ENCODE peak calls at places on chromosomes 2 and 18, in four cellular contexts. L, X, O and M are unnamed samples.

GRCh38 chr2:207162319-207162718 is 3.4 kb downstream of the KLF7 start:
- DNase-seq in L (no peak), X (peak), O (no peak), M (no peak)

GRCh38 chr2:201415149-201415548 is 36.1 kb downstream of the TRAK2 start:
- DNase-seq in L (no peak), X (no peak), O (no peak), M (no peak)

GRCh38 chr2:101064868-101065549 is 62.9 kb downstream of the RPL31 start:
- DNase-seq in L (no peak), X (peak), O (no peak), M (no peak)

GRCh38 chr2:100757621-100758394 is 62.1 kb upstream of the NPAS2 start:
- DNase-seq in L (no peak), X (peak), O (no peak), M (no peak)

GRCh38 chr18:72530622-72531021 is 13.5 kb downstream of the CBLN2 start:
- DNase-seq in L (no peak), X (peak), O (no peak), M (no peak)

GRCh38 chr18:37289423-37289822 is 276.2 kb downstream of the CELF4 start:
- DNase-seq in L (peak), X (no peak), O (no peak), M (peak)

GRCh38 chr2:11998218-11998617 is 251.8 kb downstream of the LPIN1 start:
- DNase-seq in L (no peak), X (peak), O (no peak), M (no peak)

GRCh38 chr2:53130441-53130943 is 637.1 kb upstream of the CHAC2 start:
- DNase-seq in L (no peak), X (peak), O (no peak), M (no peak)

GRCh38 chr2:120612931-120613330 is 122.7 kb upstream of the GLI2 start:
- DNase-seq in L (no peak), X (no peak), O (no peak), M (no peak)

GRCh38 chr2:112626604-112627059 is 19.1 kb upstream of the SLC20A1 start:
- DNase-seq in L (peak), X (peak), O (peak), M (peak)

GRCh38 chr2:71608441-71608840 is 155.1 kb downstream of the DYSF start:
- DNase-seq in L (peak), X (no peak), O (no peak), M (no peak)

GRCh38 chr2:33672389-33672788 is 73.3 kb upstream of the FAM98A start:
- DNase-seq in L (no peak), X (no peak), O (no peak), M (no peak)

GRCh38 chr2:223560704-223561435 is 41.3 kb downstream of the SCG2 start:
- DNase-seq in L (no peak), X (peak), O (no peak), M (no peak)

GRCh38 chr2:129870646-129871335 is 108.7 kb upstream of the RAB6C start:
- DNase-seq in L (no peak), X (no peak), O (no peak), M (no peak)

GRCh38 chr2:23803965-23804542 is 122.9 kb downstream of the ATAD2B start:
- DNase-seq in L (peak), X (peak), O (peak), M (peak)

GRCh38 chr2:78355967-78356366 is 669.5 kb upstream of the REG3G start:
- DNase-seq in L (no peak), X (no peak), O (no peak), M (no peak)

GRCh38 chr2:78351208-78351607 is 674.3 kb upstream of the REG3G start:
- DNase-seq in L (no peak), X (no peak), O (no peak), M (no peak)
- TF ChIP-seq CTCF in L (no peak), X (no peak), O (no peak), M (peak)

GRCh38 chr2:109649736-109650695 is 35.9 kb downstream of the SOWAHC start:
- DNase-seq in L (no peak), X (no peak), O (no peak), M (no peak)

GRCh38 chr2:109654316-109655050 is 40.3 kb downstream of the SOWAHC start:
- DNase-seq in L (no peak), X (no peak), O (no peak), M (no peak)

GRCh38 chr2:109660046-109660860 is 46.1 kb downstream of the SOWAHC start:
- DNase-seq in L (no peak), X (no peak), O (no peak), M (no peak)

GRCh38 chr2:109659356-109660045 is 45.3 kb downstream of the SOWAHC start:
- DNase-seq in L (no peak), X (no peak), O (no peak), M (no peak)

GRCh38 chr2:109655287-109655686 is 41.1 kb downstream of the SOWAHC start:
- DNase-seq in L (no peak), X (no peak), O (no peak), M (no peak)
- TF ChIP-seq CTCF in L (no peak), X (no peak), O (no peak), M (no peak)

DNA sequence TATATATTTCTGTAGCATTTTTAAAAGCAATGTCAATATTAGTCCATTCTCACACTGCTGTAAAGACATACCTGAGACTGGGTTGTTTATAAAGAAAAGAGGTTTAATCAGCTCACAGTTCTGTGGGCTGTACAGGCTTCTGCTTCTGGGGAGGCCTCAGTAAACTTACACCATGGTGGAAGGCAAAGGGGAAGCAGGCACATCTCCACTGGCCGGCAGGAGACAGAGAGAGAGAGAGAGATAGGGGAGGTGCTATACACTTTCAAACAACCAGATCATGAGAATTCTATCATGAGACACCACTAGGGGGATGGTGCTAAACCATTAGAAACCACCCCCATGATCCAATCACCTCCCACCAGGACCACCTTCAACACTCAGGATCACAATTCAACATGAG is 43.1 kb downstream of the CHMP3 start:
- DNase-seq in L (no peak), X (no peak), O (no peak), M (no peak)
- TF ChIP-seq CTCF in L (no peak), X (no peak), O (no peak), M (no peak)

GRCh38 chr18:57586243-57587049 is at the start of gene FECH:
- DNase-seq in L (peak), X (peak), O (peak), M (peak)
- TF ChIP-seq CTCF in L (no peak), X (no peak), O (no peak), M (no peak)